ENCODE peak calls at places on chromosomes 2 and 18, in four cellular contexts. J is MM.1S, Y is breast epithelium, P is Calu3. Q is an unnamed sample.

GRCh38 chr2:223554923-223555322 is 47.2 kb downstream of the SCG2 start:
- DNase-seq in J (no peak), Y (no peak), P (no peak), Q (no peak)

GRCh38 chr2:199464614-199465352 is 7.0 kb upstream of the SATB2 start:
- DNase-seq in J (no peak), Y (no peak), P (no peak), Q (no peak)

GRCh38 chr2:43092520-43093179 is 133.8 kb downstream of the ZFP36L2 start:
- DNase-seq in J (no peak), Y (no peak), P (no peak), Q (no peak)

GRCh38 chr2:27622921-27623384 is 5.9 kb downstream of the CCDC121 start:
- DNase-seq in J (no peak), Y (no peak), P (no peak), Q (no peak)

GRCh38 chr2:113754989-113755689 is 1.3 kb downstream of the SLC35F5 start:
- DNase-seq in J (no peak), Y (no peak), P (no peak), Q (no peak)

GRCh38 chr2:234355052-234355720 is 141.7 kb downstream of the ARL4C start:
- DNase-seq in J (no peak), Y (no peak), P (no peak), Q (no peak)

GRCh38 chr2:110886806-110887573 is 154.6 kb downstream of the ACOXL start:
- DNase-seq in J (no peak), Y (no peak), P (no peak), Q (no peak)

GRCh38 chr2:11416931-11417330 is 49.0 kb downstream of the E2F6 start:
- DNase-seq in J (no peak), Y (no peak), P (no peak), Q (no peak)

GRCh38 chr2:238644095-238645081 is 203.5 kb upstream of the TWIST2 start:
- DNase-seq in J (no peak), Y (peak), P (peak), Q (no peak)

DNA sequence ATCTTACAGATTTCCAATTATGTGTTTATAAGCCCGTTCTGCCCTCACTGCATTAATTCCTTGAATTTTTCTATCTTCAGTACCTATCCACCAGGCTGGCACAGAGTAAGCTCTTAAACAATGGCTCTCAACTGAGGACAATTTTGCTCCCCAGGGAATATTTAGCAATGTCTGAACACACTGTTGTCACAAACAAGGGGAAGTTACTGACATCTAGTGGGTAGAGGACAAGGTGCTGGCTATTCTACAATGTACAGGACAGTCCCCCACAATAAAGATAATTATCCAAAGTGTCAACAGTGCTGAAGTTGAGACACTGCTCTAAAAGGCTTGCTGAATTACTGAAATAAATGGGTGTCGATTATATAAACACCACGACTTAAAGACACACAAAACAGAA is 5.0 kb downstream of the NDUFS1 start:
- DNase-seq in J (no peak), Y (no peak), P (no peak), Q (no peak)
- TF ChIP-seq CTCF in J (peak), Y (no peak), P (no peak), Q (no peak)

GRCh38 chr18:12883003-12883683 is 894 bp downstream of the PTPN2 start:
- DNase-seq in J (peak), Y (no peak), P (peak), Q (no peak)

GRCh38 chr18:12885500-12885899 is 1.5 kb upstream of the PTPN2 start:
- DNase-seq in J (no peak), Y (no peak), P (no peak), Q (no peak)

GRCh38 chr18:12884521-12885323 is 685 bp upstream of the PTPN2 start:
- DNase-seq in J (no peak), Y (no peak), P (no peak), Q (no peak)

GRCh38 chr18:12883684-12884520 is at the start of gene PTPN2:
- DNase-seq in J (peak), Y (peak), P (peak), Q (peak)

DNA sequence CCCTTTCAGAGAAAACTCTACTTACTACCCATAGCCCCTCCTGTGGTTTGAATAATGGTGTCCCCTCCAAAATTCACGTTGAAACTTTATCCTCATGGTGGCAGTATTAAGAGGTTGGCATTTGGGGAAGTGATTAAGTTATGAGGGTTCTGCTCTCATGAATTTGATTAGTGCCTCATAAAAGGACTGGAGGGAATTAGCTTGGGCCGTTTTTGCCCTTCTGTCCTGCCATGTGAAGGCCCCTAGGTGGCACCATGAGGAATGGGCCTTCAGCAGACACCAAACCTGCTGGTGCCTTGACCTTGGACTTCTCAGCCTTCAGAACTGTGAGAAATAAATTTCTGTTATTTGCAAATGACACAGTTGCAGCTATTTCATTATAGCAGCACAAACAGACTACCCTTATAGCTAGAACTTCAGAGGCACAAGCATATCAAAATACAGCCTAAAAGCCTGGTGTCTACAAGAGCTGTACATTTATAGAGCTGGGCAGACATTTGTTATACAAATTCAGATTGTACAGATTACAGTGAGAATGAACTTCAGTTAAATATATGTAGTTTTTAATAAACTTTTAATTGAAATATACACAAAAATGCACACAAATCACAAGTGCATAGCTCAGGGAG is 2.6 kb upstream of the PTPN2 start:
- DNase-seq in J (peak), Y (no peak), P (peak), Q (no peak)
- TF ChIP-seq CTCF in J (peak), Y (no peak), P (peak), Q (peak)

GRCh38 chr2:55620123-55620779 is 2.8 kb upstream of the PPP4R3B start:
- DNase-seq in J (peak), Y (no peak), P (peak), Q (no peak)
- TF ChIP-seq CTCF in J (peak), Y (no peak), P (peak), Q (peak)

DNA sequence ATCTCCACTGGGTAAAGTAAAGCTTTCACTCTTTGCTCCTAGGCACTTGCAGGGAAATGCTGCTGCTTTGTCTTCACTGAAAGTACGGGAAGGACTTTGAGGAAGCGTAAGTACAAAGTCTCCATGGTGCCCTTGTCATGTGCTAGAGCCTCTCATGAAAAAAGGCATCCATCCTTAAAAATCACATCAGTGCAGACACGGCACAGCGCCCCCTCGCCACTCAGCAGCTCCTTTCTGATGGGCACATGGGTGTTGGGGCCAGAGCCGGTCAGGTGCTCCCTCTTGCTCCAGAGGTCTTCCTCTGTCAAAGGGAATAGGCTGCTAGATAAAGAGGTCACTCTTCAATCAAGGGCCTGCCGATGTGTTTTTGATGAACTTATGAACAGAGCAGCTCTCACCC is 109.1 kb upstream of the STPG4 start:
- DNase-seq in J (no peak), Y (no peak), P (no peak), Q (no peak)
- TF ChIP-seq CTCF in J (no peak), Y (no peak), P (no peak), Q (no peak)